ENCODE peak calls at places on chromosomes 13 and 19, in four cellular contexts. M is mucosa of descending colon, O is uterus, K is left ventricle myocardium inferior. H is an unnamed sample. For H3K36me3 and H3K4me1, the result is how much of the 10 kb centered on the place peaks cover.

GRCh38 chr13:80783926-80784325 is 443.0 kb upstream of the SPRY2 start:
- DNase-seq in K (no peak), M (no peak), O (no peak), H (peak)

GRCh38 chr19:13932911-13933393 is 5.3 kb downstream of the PODNL1 start:
- DNase-seq in M (no peak), K (no peak), O (no peak), H (no peak)

GRCh38 chr19:27673986-27674385 is 1539.0 kb downstream of the UQCRFS1 start:
- DNase-seq in M (no peak), O (no peak), K (no peak), H (no peak)

GRCh38 chr13:71808708-71809107 is 58.3 kb downstream of the DACH1 start:
- DNase-seq in K (no peak), O (no peak), M (no peak), H (no peak)

GRCh38 chr19:37466798-37467607 is at the start of gene ZNF569:
- DNase-seq in K (peak), M (peak), O (peak), H (peak)

GRCh38 chr13:29458419-29458818 is 137.1 kb downstream of the SLC7A1 start:
- DNase-seq in M (no peak), K (no peak), O (no peak), H (no peak)

GRCh38 chr13:60759499-60759898 is 362.5 kb downstream of the TDRD3 start:
- DNase-seq in K (no peak), O (no peak), M (no peak), H (no peak)

GRCh38 chr19:14156122-14156521 is 19.7 kb upstream of the ASF1B start:
- DNase-seq in M (no peak), K (no peak), O (no peak), H (no peak)

GRCh38 chr19:18939922-18940775 is 868 bp downstream of the HOMER3 start:
- DNase-seq in M (peak), O (peak), K (peak), H (no peak)

GRCh38 chr19:39705578-39706188 is 1.4 kb downstream of the LGALS14 start:
- DNase-seq in O (no peak), M (no peak), K (no peak), H (no peak)

GRCh38 chr19:30202060-30202600 is 170.1 kb upstream of the ZNF536 start:
- DNase-seq in M (no peak), K (no peak), O (no peak), H (no peak)

GRCh38 chr19:15452111-15453047 is 2.6 kb upstream of the WIZ start:
- DNase-seq in O (peak), M (peak), K (peak), H (peak)

GRCh38 chr13:114225610-114226009 is 9.1 kb upstream of the CDC16 start:
- DNase-seq in M (no peak), O (no peak), K (no peak), H (no peak)

GRCh38 chr19:12035220-12036172 is at the start of gene ZNF433:
- DNase-seq in O (peak), M (peak), K (peak), H (peak)

GRCh38 chr13:113535381-113535781 is 44.9 kb upstream of the DCUN1D2 start:
- DNase-seq in M (no peak), K (no peak), O (no peak), H (no peak)

GRCh38 chr13:47252627-47253026 is 355.8 kb upstream of the HTR2A start:
- DNase-seq in K (no peak), O (no peak), M (no peak), H (no peak)

GRCh38 chr13:23621316-23621645 is 51.1 kb downstream of the TNFRSF19 start:
- DNase-seq in K (no peak), M (no peak), O (no peak), H (no peak)

GRCh38 chr19:40191836-40192646 is 815 bp downstream of the MAP3K10 start:
- DNase-seq in O (no peak), M (peak), K (no peak), H (peak)

GRCh38 chr13:35838356-35838755 is 292.8 kb downstream of the DCLK1 start:
- DNase-seq in M (no peak), K (no peak), O (no peak), H (no peak)

GRCh38 chr19:4264812-4265211 is 14.3 kb upstream of the SHD start:
- DNase-seq in O (no peak), K (no peak), M (no peak), H (no peak)

GRCh38 chr13:111262281-111262680 is 58.2 kb upstream of the TEX29 start:
- DNase-seq in O (no peak), K (no peak), M (no peak), H (no peak)

GRCh38 chr13:34730966-34731365 is 211.1 kb upstream of the NBEA start:
- DNase-seq in K (no peak), M (no peak), O (no peak), H (no peak)

GRCh38 chr13:34738251-34739170 is 203.6 kb upstream of the NBEA start:
- DNase-seq in M (no peak), K (no peak), O (no peak), H (peak)

GRCh38 chr13:34733720-34734119 is 208.3 kb upstream of the NBEA start:
- DNase-seq in K (no peak), O (no peak), M (no peak), H (no peak)

GRCh38 chr13:34731486-34731885 is 210.6 kb upstream of the NBEA start:
- DNase-seq in O (no peak), M (no peak), K (no peak), H (no peak)

GRCh38 chr13:34734932-34735331 is 207.1 kb upstream of the NBEA start:
- DNase-seq in O (no peak), M (no peak), K (no peak), H (no peak)
- H3K36me3 ChIP-seq in O (under half), M (under half), K (under half), H (under half)

GRCh38 chr19:50669319-50670101 is 20.3 kb downstream of the C19orf81 start:
- DNase-seq in M (no peak), O (no peak), K (no peak), H (peak)
- TF ChIP-seq CTCF in M (peak), O (peak), K (peak), H (peak)

GRCh38 chr13:40578055-40578454 is 88.4 kb downstream of the FOXO1 start:
- DNase-seq in M (no peak), K (no peak), O (no peak), H (no peak)
- H3K4me1 ChIP-seq in M (under half), K (half or more), O (under half), H (under half)

DNA sequence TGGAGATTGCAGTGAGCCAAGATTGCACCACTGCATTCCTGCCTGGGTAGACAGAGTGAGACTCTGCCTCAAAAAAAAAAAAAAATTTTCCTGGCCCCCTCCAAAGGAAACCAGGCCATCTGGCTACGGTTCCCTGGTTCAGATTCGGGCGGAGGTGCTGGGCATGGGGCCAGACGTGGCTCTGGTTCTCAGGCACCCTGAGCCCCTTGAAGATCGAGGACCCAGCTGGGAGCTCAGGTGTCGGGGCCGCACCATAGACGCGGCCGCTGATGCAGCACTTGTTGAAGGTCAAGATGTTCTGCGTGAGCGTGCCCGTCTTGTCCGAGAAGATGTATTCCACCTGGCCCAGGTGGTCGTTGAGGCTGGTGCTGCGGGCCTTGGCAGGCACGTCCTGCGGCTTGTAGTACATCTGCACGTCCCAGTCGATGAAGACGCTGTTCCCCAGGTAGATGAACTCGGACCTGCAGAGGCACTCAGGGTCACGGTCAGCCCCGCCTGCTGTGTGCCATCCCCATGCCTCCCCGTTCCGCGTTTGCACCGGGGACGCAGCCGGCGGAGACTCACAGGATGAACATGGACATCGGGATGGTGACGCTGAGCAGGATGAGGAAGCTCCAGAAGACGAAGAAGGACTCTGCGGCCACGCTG is 12.3 kb downstream of the ATP8B3 start:
- DNase-seq in O (no peak), K (no peak), M (no peak), H (no peak)
- H3K36me3 ChIP-seq in O (under half), K (under half), M (under half), H (under half)

DNA sequence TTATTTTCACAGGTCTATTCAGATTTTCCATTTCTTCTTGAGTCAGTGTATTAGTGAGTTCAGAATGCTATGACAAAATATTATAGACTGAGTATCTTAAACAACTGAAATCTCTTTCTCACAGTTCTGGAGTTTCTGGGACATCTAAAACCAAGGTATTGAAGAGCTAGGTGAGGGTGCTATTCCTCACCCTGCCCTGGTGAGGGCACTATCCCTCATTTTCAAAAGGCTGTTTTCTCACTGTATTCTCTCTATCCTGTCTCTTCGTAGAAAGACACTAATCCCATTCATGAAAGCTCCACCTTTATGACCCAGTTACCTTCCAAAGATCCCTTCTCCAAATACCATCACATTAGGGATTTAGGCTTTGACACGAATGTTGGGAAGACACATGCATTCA is 1617.1 kb downstream of the PCDH9 start:
- DNase-seq in O (no peak), K (no peak), M (no peak), H (no peak)
- TF ChIP-seq CTCF in O (no peak), K (no peak), M (no peak), H (peak)

GRCh38 chr13:99301913-99302636 is 5.1 kb downstream of the GPR183 start:
- DNase-seq in K (no peak), O (no peak), M (no peak), H (no peak)
- H3K4me1 ChIP-seq in K (under half), O (under half), M (under half), H (under half)

GRCh38 chr19:45016388-45017314 is 15.4 kb downstream of the RELB start:
- DNase-seq in K (peak), M (no peak), O (no peak), H (peak)
- H3K36me3 ChIP-seq in K (under half), M (under half), O (under half), H (under half)